ENCODE peak calls at places on chromosomes 4 and X, in seven cellular contexts. One of them, this sample, is unnamed.

GRCh38 chr4:56649445-56650258 is 31.4 kb downstream of the HOPX start:
- DNase-seq in stimulated activated effector memory CD8-positive, alpha-beta T cell treated with anti-CD3 and anti-CD28 coated beads, Interleukin-12 subunit alpha, Interleukin-12 subunit beta, amount 100 ng/mL, for 72 hours: no peak
- DNase-seq in ACHN: no peak
- DNase-seq in HEK293T: no peak
- DNase-seq in GM03348: no peak
- DNase-seq in substantia nigra: no peak
- DNase-seq in adipocyte: no peak
- DNase-seq in this sample: no peak

GRCh38 chr4:133084421-133084820 is 64.7 kb upstream of the PCDH10 start:
- DNase-seq in stimulated activated effector memory CD8-positive, alpha-beta T cell treated with anti-CD3 and anti-CD28 coated beads, Interleukin-12 subunit alpha, Interleukin-12 subunit beta, amount 100 ng/mL, for 72 hours: no peak
- DNase-seq in ACHN: no peak
- DNase-seq in HEK293T: no peak
- DNase-seq in GM03348: no peak
- DNase-seq in substantia nigra: no peak
- DNase-seq in adipocyte: no peak
- DNase-seq in this sample: no peak

GRCh38 chrX:134622056-134622812 is 36.0 kb downstream of the PLAC1 start:
- DNase-seq in stimulated activated effector memory CD8-positive, alpha-beta T cell treated with anti-CD3 and anti-CD28 coated beads, Interleukin-12 subunit alpha, Interleukin-12 subunit beta, amount 100 ng/mL, for 72 hours: no peak
- DNase-seq in ACHN: peak
- DNase-seq in HEK293T: no peak
- DNase-seq in GM03348: peak
- DNase-seq in substantia nigra: no peak
- DNase-seq in adipocyte: peak
- DNase-seq in this sample: no peak

GRCh38 chr4:63717384-63717783 is 691.9 kb downstream of the TECRL start:
- DNase-seq in stimulated activated effector memory CD8-positive, alpha-beta T cell treated with anti-CD3 and anti-CD28 coated beads, Interleukin-12 subunit alpha, Interleukin-12 subunit beta, amount 100 ng/mL, for 72 hours: no peak
- DNase-seq in ACHN: peak
- DNase-seq in HEK293T: peak
- DNase-seq in GM03348: no peak
- DNase-seq in substantia nigra: no peak
- DNase-seq in adipocyte: no peak
- DNase-seq in this sample: no peak

GRCh38 chrX:108261541-108262218 is 170.1 kb downstream of the ATG4A start:
- DNase-seq in stimulated activated effector memory CD8-positive, alpha-beta T cell treated with anti-CD3 and anti-CD28 coated beads, Interleukin-12 subunit alpha, Interleukin-12 subunit beta, amount 100 ng/mL, for 72 hours: no peak
- DNase-seq in ACHN: no peak
- DNase-seq in HEK293T: no peak
- DNase-seq in GM03348: no peak
- DNase-seq in substantia nigra: no peak
- DNase-seq in adipocyte: peak
- DNase-seq in this sample: no peak

GRCh38 chr4:6772223-6772928 is 10.2 kb upstream of the KIAA0232 start:
- DNase-seq in stimulated activated effector memory CD8-positive, alpha-beta T cell treated with anti-CD3 and anti-CD28 coated beads, Interleukin-12 subunit alpha, Interleukin-12 subunit beta, amount 100 ng/mL, for 72 hours: no peak
- DNase-seq in ACHN: no peak
- DNase-seq in HEK293T: no peak
- DNase-seq in GM03348: peak
- DNase-seq in substantia nigra: no peak
- DNase-seq in adipocyte: no peak
- DNase-seq in this sample: no peak

GRCh38 chrX:140508958-140509357 is 4.1 kb upstream of the SOX3 start:
- DNase-seq in stimulated activated effector memory CD8-positive, alpha-beta T cell treated with anti-CD3 and anti-CD28 coated beads, Interleukin-12 subunit alpha, Interleukin-12 subunit beta, amount 100 ng/mL, for 72 hours: no peak
- DNase-seq in ACHN: no peak
- DNase-seq in HEK293T: no peak
- DNase-seq in GM03348: no peak
- DNase-seq in substantia nigra: no peak
- DNase-seq in adipocyte: no peak
- DNase-seq in this sample: no peak

GRCh38 chrX:154735695-154736393 is 15.0 kb downstream of the GAB3 start:
- DNase-seq in stimulated activated effector memory CD8-positive, alpha-beta T cell treated with anti-CD3 and anti-CD28 coated beads, Interleukin-12 subunit alpha, Interleukin-12 subunit beta, amount 100 ng/mL, for 72 hours: no peak
- DNase-seq in ACHN: no peak
- DNase-seq in HEK293T: no peak
- DNase-seq in GM03348: peak
- DNase-seq in substantia nigra: no peak
- DNase-seq in adipocyte: peak
- DNase-seq in this sample: no peak

GRCh38 chr4:55733874-55734437 is 85.6 kb upstream of the EXOC1L start:
- DNase-seq in stimulated activated effector memory CD8-positive, alpha-beta T cell treated with anti-CD3 and anti-CD28 coated beads, Interleukin-12 subunit alpha, Interleukin-12 subunit beta, amount 100 ng/mL, for 72 hours: no peak
- DNase-seq in ACHN: peak
- DNase-seq in HEK293T: no peak
- DNase-seq in GM03348: no peak
- DNase-seq in substantia nigra: no peak
- DNase-seq in adipocyte: peak
- DNase-seq in this sample: no peak

GRCh38 chr4:108342325-108342986 is 173.7 kb upstream of the LEF1 start:
- DNase-seq in stimulated activated effector memory CD8-positive, alpha-beta T cell treated with anti-CD3 and anti-CD28 coated beads, Interleukin-12 subunit alpha, Interleukin-12 subunit beta, amount 100 ng/mL, for 72 hours: no peak
- DNase-seq in ACHN: no peak
- DNase-seq in HEK293T: no peak
- DNase-seq in GM03348: no peak
- DNase-seq in substantia nigra: no peak
- DNase-seq in adipocyte: no peak
- DNase-seq in this sample: no peak

GRCh38 chr4:161132715-161133425 is 1030.9 kb downstream of the FSTL5 start:
- DNase-seq in stimulated activated effector memory CD8-positive, alpha-beta T cell treated with anti-CD3 and anti-CD28 coated beads, Interleukin-12 subunit alpha, Interleukin-12 subunit beta, amount 100 ng/mL, for 72 hours: no peak
- DNase-seq in ACHN: no peak
- DNase-seq in HEK293T: no peak
- DNase-seq in GM03348: no peak
- DNase-seq in substantia nigra: no peak
- DNase-seq in adipocyte: no peak
- DNase-seq in this sample: no peak